ENCODE peak calls at places on chromosome 13, in five cellular contexts. F is mesendoderm; R is heart left ventricle; U is CD8-positive, alpha-beta T cell; N is uterus. P is an unnamed sample. For H3K4me1, the result is how much of the 10 kb centered on the place peaks cover.

GRCh38 chr13:51729853-51730553 is 74.0 kb downstream of the DHRS12 start:
- DNase-seq in F (peak), R (no peak), U (no peak), N (peak), P (peak)

GRCh38 chr13:79374578-79374977 is 31.5 kb downstream of the RBM26 start:
- DNase-seq in F (no peak), R (no peak), U (no peak), N (no peak), P (no peak)

GRCh38 chr13:70623260-70623659 is 515.0 kb upstream of the KLHL1 start:
- DNase-seq in F (no peak), R (no peak), U (no peak), N (no peak), P (no peak)

GRCh38 chr13:52665325-52665724 is 12.7 kb downstream of the SUGT1 start:
- DNase-seq in F (peak), R (no peak), U (no peak), N (no peak), P (no peak)

GRCh38 chr13:49046002-49046401 is 70.3 kb downstream of the FNDC3A start:
- DNase-seq in F (no peak), R (no peak), U (no peak), N (no peak), P (no peak)

GRCh38 chr13:102399791-102400618 is 1.8 kb downstream of the FGF14 start:
- DNase-seq in F (peak), R (peak), U (no peak), N (peak), P (peak)

GRCh38 chr13:40388617-40389016 is 277.8 kb downstream of the FOXO1 start:
- DNase-seq in F (no peak), R (no peak), U (peak), N (no peak), P (no peak)

GRCh38 chr13:44969858-44970484 is 19.3 kb downstream of the NUFIP1 start:
- DNase-seq in F (peak), R (no peak), U (no peak), N (no peak), P (peak)

GRCh38 chr13:39786091-39786490 is 130.6 kb downstream of the COG6 start:
- DNase-seq in F (no peak), R (no peak), U (no peak), N (no peak), P (no peak)

GRCh38 chr13:76609643-76610042 is 276.6 kb downstream of the KCTD12 start:
- DNase-seq in F (no peak), R (no peak), U (no peak), N (no peak), P (no peak)

GRCh38 chr13:26482451-26483197 is 74.9 kb upstream of the WASF3 start:
- DNase-seq in F (peak), R (no peak), U (peak), N (peak), P (peak)

GRCh38 chr13:102799544-102800144 is 725 bp downstream of the BIVM start:
- DNase-seq in F (peak), R (peak), U (peak), N (no peak), P (peak)

GRCh38 chr13:61410669-61411297 is 4.9 kb downstream of the PCDH20 start:
- DNase-seq in F (peak), R (no peak), U (no peak), N (no peak), P (no peak)

GRCh38 chr13:89950225-89950624 is 1397.3 kb upstream of the MIR17HG start:
- DNase-seq in F (no peak), R (no peak), U (no peak), N (no peak), P (no peak)

GRCh38 chr13:89959074-89959473 is 1388.4 kb upstream of the MIR17HG start:
- DNase-seq in F (no peak), R (no peak), U (no peak), N (no peak), P (no peak)

GRCh38 chr13:89955773-89956172 is 1391.7 kb upstream of the MIR17HG start:
- DNase-seq in F (no peak), R (no peak), U (no peak), N (no peak), P (no peak)

GRCh38 chr13:89951341-89951740 is 1396.1 kb upstream of the MIR17HG start:
- DNase-seq in F (peak), R (no peak), U (no peak), N (no peak), P (no peak)

DNA sequence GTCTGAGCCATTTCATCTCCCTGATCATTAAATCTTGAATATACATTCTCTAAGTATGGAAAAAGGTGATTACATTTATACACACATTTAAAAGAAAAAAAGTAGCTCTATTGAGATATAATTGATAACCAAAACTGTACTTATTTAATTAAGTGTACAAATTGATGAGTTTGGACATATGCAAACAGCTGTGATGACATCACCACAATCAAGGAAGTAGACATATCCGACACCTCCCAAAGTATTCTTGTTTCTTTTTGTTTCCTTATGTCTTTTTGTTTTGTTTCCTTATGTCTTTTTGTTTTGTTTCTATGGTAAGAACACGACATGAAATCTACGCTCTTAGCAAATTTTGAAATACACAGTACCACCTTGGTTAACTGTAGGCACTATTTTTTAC is 1393.9 kb upstream of the MIR17HG start:
- DNase-seq in F (no peak), R (no peak), U (no peak), N (no peak), P (no peak)
- H3K4me3 ChIP-seq in F (no peak), R (no peak), U (no peak), N (no peak), P (no peak)

GRCh38 chr13:110303644-110304043 is 3.3 kb downstream of the COL4A1 start:
- DNase-seq in F (no peak), R (peak), U (no peak), N (no peak), P (no peak)

GRCh38 chr13:110305001-110305400 is 2.0 kb downstream of the COL4A1 start:
- DNase-seq in F (no peak), R (peak), U (no peak), N (no peak), P (no peak)

GRCh38 chr13:110305544-110305943 is 1.4 kb downstream of the COL4A1 start:
- DNase-seq in F (peak), R (no peak), U (no peak), N (no peak), P (no peak)

GRCh38 chr13:110302986-110303385 is 4.0 kb downstream of the COL4A1 start:
- DNase-seq in F (no peak), R (peak), U (no peak), N (no peak), P (no peak)

DNA sequence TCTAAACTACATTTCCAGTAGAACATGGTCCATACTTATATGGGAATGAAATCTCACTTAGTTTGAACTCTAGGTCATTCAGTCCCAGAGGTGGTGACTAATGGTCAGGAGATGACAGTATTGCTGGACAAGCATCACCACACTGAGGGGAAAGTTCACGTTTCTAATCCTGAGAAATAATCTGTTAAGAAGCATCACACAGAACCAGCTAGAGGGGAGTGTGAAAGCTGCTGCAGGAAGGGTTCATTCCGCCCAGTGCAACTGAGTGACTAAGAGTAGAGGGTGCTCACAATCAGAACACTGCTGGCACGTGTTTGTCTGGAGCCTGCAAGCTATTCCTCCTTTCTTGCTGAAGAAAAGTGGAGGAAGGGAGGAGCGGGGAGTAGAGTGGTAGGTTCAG is 2.7 kb downstream of the COL4A1 start:
- DNase-seq in F (no peak), R (peak), U (no peak), N (peak), P (no peak)
- H3K4me1 ChIP-seq in F (under half), R (half or more), U (under half), N (under half), P (under half)

GRCh38 chr13:41833201-41833600 is 127.7 kb downstream of the VWA8 start:
- DNase-seq in F (no peak), R (no peak), U (no peak), N (no peak), P (no peak)

GRCh38 chr13:41835871-41836270 is 125.0 kb downstream of the VWA8 start:
- DNase-seq in F (no peak), R (no peak), U (no peak), N (no peak), P (no peak)

GRCh38 chr13:41837668-41838067 is 123.2 kb downstream of the VWA8 start:
- DNase-seq in F (no peak), R (no peak), U (no peak), N (no peak), P (no peak)

GRCh38 chr13:41833851-41834250 is 127.1 kb downstream of the VWA8 start:
- DNase-seq in F (no peak), R (no peak), U (no peak), N (no peak), P (no peak)
- H3K4me3 ChIP-seq in F (no peak), R (no peak), U (no peak), N (no peak), P (no peak)

DNA sequence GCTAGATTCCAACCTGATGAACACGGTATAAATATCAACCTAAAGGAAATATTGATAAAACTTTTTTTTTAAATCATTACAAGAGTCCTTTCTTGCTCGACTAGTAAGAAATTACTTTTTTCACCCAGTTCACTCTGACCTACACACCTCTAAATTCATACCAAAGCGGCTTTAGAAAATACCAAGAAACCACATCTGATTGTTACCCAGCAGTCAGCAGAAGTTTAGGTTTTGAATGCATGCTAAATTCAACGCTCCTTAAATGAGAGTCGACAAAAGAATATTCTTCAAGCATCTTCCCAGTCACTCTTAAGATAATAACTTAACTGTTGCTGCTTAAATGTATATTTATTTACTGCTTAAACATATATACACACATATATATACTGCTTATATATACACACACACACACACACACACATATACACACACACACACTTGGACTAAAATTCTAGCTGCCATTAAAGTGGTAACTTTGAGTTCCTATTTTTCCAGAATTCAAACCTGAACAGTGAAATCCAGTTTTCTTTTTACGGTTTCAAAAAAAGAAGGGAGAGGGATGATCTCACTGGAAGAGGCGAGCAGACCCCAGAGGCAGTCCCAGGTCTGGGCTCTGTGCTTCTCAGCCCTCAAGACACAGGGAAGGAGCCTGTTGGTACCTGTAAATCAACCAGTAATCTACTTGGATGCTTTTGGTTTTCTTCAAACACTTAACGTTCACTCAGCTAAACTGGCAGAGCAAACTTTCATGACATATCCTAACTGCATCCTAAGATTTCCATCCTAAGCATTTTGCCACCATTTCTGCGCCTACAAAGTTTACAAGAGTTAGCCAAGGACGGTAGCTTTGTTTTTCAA is 1.7 kb downstream of the STK24 start:
- DNase-seq in F (peak), R (no peak), U (no peak), N (no peak), P (no peak)
- H3K4me1 ChIP-seq in F (under half), R (half or more), U (half or more), N (under half), P (half or more)

GRCh38 chr13:25180450-25180794 is 8.3 kb upstream of the AMER2 start:
- DNase-seq in F (no peak), R (no peak), U (no peak), N (no peak), P (no peak)
- H3K4me3 ChIP-seq in F (no peak), R (no peak), U (no peak), N (no peak), P (no peak)

DNA sequence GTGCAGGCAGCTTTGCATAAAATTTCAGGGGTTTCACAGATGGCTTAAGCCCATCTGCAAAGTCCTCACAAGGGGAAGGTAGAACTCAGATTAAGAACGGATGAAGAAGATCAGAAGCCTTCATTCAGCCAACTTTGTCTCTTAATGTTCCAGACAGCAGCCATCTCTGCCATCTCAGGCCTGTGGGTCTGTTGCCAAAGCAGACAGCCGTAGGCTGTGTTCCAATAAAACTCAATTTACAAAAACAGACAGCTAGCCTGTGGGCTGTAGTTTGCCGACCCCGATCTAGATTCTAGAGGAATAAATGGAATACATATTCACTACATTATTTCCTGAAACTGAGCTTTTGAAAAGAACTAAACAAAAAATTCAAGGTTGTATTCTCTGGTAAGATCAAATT is 3.8 kb downstream of the DCUN1D2 start:
- DNase-seq in F (no peak), R (no peak), U (no peak), N (no peak), P (no peak)
- H3K4me1 ChIP-seq in F (under half), R (under half), U (under half), N (under half), P (under half)

DNA sequence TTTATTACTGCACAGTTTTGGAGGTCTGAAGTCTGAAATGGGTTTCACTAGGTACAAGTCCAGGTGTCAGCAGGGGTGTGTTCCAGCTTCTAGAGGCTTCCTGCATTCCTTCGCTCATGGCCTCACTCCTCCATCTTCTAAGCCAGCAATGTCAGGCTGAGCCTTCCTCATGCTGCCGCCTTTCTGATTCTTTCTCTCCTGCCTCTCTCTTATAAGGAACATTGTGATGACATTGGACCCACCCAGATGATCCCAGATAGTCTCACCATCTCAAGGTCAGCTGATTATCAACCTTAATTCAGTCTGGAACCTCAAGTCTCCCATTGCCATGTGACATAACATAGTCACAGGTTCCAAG is 84.7 kb downstream of the LRRC63 start:
- DNase-seq in F (no peak), R (no peak), U (no peak), N (no peak), P (no peak)
- H3K4me3 ChIP-seq in F (no peak), R (no peak), U (peak), N (no peak), P (no peak)

DNA sequence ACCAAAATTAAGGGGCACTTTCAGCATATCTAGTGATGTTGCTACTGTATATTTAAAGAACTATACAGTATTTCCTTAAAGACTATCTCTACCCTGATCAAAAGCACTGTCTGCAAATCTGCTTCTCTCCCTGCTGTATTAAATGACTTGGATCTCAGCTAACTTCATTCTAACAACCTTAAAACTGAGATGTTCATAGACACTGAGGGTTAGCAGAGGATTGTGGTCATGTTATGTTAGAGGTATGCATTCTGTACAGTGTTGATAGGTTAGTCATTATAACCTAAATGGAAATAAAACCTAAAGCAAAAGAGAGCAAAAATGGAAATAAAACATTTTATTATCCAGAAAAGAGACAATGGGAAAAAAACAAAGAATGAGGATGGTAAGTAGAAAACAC is 9.9 kb downstream of the GPR183 start:
- DNase-seq in F (no peak), R (no peak), U (no peak), N (no peak), P (no peak)
- H3K4me1 ChIP-seq in F (under half), R (under half), U (half or more), N (under half), P (under half)

GRCh38 chr13:99316657-99317244 is 9.6 kb upstream of the GPR183 start:
- DNase-seq in F (no peak), R (no peak), U (no peak), N (no peak), P (no peak)

GRCh38 chr13:99316224-99316623 is 9.0 kb upstream of the GPR183 start:
- DNase-seq in F (no peak), R (no peak), U (no peak), N (no peak), P (no peak)

GRCh38 chr13:99314640-99315176 is 7.5 kb upstream of the GPR183 start:
- DNase-seq in F (no peak), R (no peak), U (peak), N (no peak), P (no peak)

GRCh38 chr13:99313941-99314340 is 6.7 kb upstream of the GPR183 start:
- DNase-seq in F (no peak), R (no peak), U (no peak), N (no peak), P (no peak)

DNA sequence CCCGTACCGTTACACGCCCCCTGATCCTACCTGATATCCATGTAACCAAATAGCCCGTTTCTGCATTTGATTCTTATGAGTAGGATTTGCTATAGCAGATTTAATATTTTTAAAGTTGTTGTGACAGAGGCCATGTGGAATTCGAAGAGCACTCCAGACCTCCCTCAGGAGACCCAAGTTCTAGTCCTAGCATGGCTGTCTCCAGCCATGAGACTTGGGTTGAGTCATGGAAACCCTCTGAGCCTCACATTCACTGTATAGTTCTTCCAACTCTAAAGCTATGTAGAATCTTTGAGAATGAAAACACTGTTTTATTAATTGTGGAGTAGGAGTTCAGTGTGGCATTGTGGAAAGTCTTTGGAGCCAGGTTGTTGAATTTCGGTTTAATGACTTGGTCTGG is 8.0 kb upstream of the GPR183 start:
- DNase-seq in F (no peak), R (no peak), U (no peak), N (no peak), P (no peak)
- H3K4me3 ChIP-seq in F (no peak), R (no peak), U (peak), N (no peak), P (no peak)

DNA sequence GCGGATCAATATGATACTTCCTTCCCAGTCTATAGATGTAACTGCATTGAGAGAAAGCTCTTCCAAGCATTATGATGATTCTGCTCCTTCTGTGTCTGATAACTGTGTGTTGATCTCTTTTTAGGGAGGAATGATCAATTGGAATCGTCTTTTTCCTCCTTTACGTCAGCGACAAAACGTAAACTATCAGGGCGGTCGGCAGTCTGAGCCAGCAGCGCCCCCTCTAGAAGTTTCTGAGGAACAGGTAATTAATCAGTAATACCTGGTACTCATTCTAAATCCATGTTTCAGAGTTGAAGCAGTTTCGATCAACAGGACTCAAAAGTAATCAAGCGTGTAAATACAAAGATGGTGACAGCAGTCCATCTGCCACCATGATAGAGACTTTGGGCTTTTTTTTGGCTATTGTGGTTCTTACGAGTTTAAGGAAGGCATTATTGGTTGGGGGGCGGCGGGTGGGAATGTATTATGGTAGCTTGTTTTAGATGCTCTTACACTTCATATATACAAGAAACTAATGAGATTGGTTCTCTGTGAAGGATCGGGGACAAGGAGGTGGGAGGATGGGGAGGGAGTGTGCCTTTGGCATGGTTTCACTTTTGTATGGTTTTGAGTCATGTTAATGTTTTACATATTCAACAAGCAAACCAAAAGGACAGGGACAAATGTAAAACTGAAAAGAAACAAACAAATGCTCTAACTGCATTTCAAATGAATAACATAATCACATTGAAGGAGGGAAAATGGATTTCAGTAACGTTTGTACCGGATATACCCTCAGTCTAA is 60.7 kb upstream of the GPR183 start:
- DNase-seq in F (peak), R (no peak), U (peak), N (no peak), P (no peak)
- H3K4me1 ChIP-seq in F (under half), R (under half), U (half or more), N (under half), P (under half)

P was measured in adrenal gland.